ENCODE peak calls at places on chromosomes 3 and 15, in seven cellular contexts. One of them, this sample, is unnamed.

GRCh38 chr15:66165856-66166255 is 87.7 kb downstream of the MEGF11 start:
- DNase-seq in IMR-90: no peak
- DNase-seq in mesendoderm: peak
- DNase-seq in neuronal stem cell: no peak
- DNase-seq in H9: no peak
- DNase-seq in mesenchymal stem cell: no peak
- DNase-seq in H1: no peak
- DNase-seq in this sample: no peak

GRCh38 chr3:188796122-188796631 is 375.6 kb upstream of the TPRG1 start:
- DNase-seq in IMR-90: peak
- DNase-seq in mesendoderm: no peak
- DNase-seq in neuronal stem cell: no peak
- DNase-seq in H9: no peak
- DNase-seq in mesenchymal stem cell: peak
- DNase-seq in H1: no peak
- DNase-seq in this sample: peak

GRCh38 chr15:76335851-76336253 is 721 bp upstream of the ISL2 start:
- DNase-seq in IMR-90: no peak
- DNase-seq in mesendoderm: peak
- DNase-seq in neuronal stem cell: no peak
- DNase-seq in H9: peak
- DNase-seq in mesenchymal stem cell: peak
- DNase-seq in H1: no peak
- DNase-seq in this sample: no peak

GRCh38 chr3:33525232-33525631 is 85.0 kb upstream of the UBP1 start:
- DNase-seq in IMR-90: no peak
- DNase-seq in mesendoderm: peak
- DNase-seq in neuronal stem cell: no peak
- DNase-seq in H9: no peak
- DNase-seq in mesenchymal stem cell: no peak
- DNase-seq in H1: no peak
- DNase-seq in this sample: no peak

GRCh38 chr3:156675744-156676466 is 1.5 kb downstream of the TIPARP start:
- DNase-seq in IMR-90: peak
- DNase-seq in mesendoderm: peak
- DNase-seq in neuronal stem cell: no peak
- DNase-seq in H9: no peak
- DNase-seq in mesenchymal stem cell: peak
- DNase-seq in H1: no peak
- DNase-seq in this sample: peak

GRCh38 chr15:101277038-101277822 is at the start of gene SELENOS:
- DNase-seq in IMR-90: peak
- DNase-seq in mesendoderm: peak
- DNase-seq in neuronal stem cell: peak
- DNase-seq in H9: peak
- DNase-seq in mesenchymal stem cell: peak
- DNase-seq in H1: no peak
- DNase-seq in this sample: peak

GRCh38 chr15:59436774-59437472 is 1.1 kb upstream of the FAM81A start:
- DNase-seq in IMR-90: no peak
- DNase-seq in mesendoderm: no peak
- DNase-seq in neuronal stem cell: no peak
- DNase-seq in H9: no peak
- DNase-seq in mesenchymal stem cell: peak
- DNase-seq in H1: no peak
- DNase-seq in this sample: no peak

GRCh38 chr15:41332788-41333527 is at the start of gene NUSAP1:
- DNase-seq in IMR-90: no peak
- DNase-seq in mesendoderm: no peak
- DNase-seq in neuronal stem cell: no peak
- DNase-seq in H9: no peak
- DNase-seq in mesenchymal stem cell: no peak
- DNase-seq in H1: no peak
- DNase-seq in this sample: no peak

GRCh38 chr15:74311734-74312444 is 55.6 kb downstream of the CYP11A1 start:
- DNase-seq in IMR-90: peak
- DNase-seq in mesendoderm: peak
- DNase-seq in neuronal stem cell: no peak
- DNase-seq in H9: peak
- DNase-seq in mesenchymal stem cell: peak
- DNase-seq in H1: no peak
- DNase-seq in this sample: peak

GRCh38 chr3:17557749-17558463 is 184.5 kb downstream of the TBC1D5 start:
- DNase-seq in IMR-90: no peak
- DNase-seq in mesendoderm: no peak
- DNase-seq in neuronal stem cell: no peak
- DNase-seq in H9: no peak
- DNase-seq in mesenchymal stem cell: no peak
- DNase-seq in H1: no peak
- DNase-seq in this sample: no peak

GRCh38 chr3:154427685-154428291 is 2.2 kb downstream of the GPR149 start:
- DNase-seq in IMR-90: no peak
- DNase-seq in mesendoderm: peak
- DNase-seq in neuronal stem cell: peak
- DNase-seq in H9: peak
- DNase-seq in mesenchymal stem cell: no peak
- DNase-seq in H1: no peak
- DNase-seq in this sample: no peak

GRCh38 chr3:144085964-144086363 is 114.3 kb downstream of the DIPK2A start:
- DNase-seq in IMR-90: peak
- DNase-seq in mesendoderm: no peak
- DNase-seq in neuronal stem cell: no peak
- DNase-seq in H9: no peak
- DNase-seq in mesenchymal stem cell: peak
- DNase-seq in H1: no peak
- DNase-seq in this sample: peak

DNA sequence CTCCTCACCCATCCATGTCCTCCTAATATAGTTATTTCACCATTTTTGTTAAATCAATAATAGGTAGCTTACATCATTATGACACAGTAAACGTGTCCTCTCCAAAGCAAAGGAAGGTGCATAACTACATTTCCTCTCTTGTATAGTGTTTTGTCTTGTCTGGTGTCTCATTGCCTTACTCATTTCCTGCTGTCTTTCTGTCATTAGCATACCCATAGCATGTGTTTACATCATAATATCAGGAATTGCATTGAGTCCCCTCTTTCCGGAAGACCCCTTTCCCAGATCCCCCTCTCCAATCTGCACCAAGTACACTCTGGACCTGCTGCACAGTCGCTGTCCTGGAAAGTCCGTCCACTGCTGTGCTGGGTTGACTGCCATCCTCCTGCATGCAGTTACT is 47.9 kb downstream of the SOX14 start:
- DNase-seq in IMR-90: no peak
- DNase-seq in mesendoderm: no peak
- DNase-seq in neuronal stem cell: no peak
- DNase-seq in H9: no peak
- DNase-seq in mesenchymal stem cell: no peak
- DNase-seq in H1: no peak
- DNase-seq in this sample: no peak
- H3K23ac ChIP-seq in IMR-90: no peak
- H3K23ac ChIP-seq in mesendoderm: no peak
- H3K23ac ChIP-seq in neuronal stem cell: no peak
- H3K23ac ChIP-seq in H9: no peak
- H3K23ac ChIP-seq in mesenchymal stem cell: no peak
- H3K23ac ChIP-seq in H1: no peak
- H3K23ac ChIP-seq in this sample: no peak

DNA sequence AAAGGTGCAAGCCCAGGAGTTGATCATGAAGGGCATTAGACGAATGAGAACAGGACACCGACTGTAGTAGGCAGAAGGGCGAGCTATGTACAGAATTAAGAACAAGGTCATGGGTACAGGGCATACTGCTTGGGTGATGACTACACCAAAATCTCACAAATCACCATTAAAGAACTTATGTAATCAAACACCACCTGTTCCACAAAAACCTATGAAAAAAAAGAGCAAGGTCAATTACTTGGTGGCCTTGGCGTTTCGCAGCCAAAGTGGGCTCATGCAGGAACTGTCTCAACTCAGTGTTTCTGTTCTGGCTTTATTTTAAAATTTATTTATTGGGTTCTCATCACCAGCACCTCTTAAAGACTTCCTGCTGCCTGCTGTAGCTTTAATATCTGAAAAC is 2.1 kb downstream of the KAT2B start:
- DNase-seq in IMR-90: no peak
- DNase-seq in mesendoderm: no peak
- DNase-seq in neuronal stem cell: no peak
- DNase-seq in H9: no peak
- DNase-seq in mesenchymal stem cell: no peak
- DNase-seq in H1: no peak
- DNase-seq in this sample: no peak
- H2AK5ac ChIP-seq in IMR-90: no peak
- H2AK5ac ChIP-seq in mesendoderm: no peak
- H2AK5ac ChIP-seq in neuronal stem cell: no peak
- H2AK5ac ChIP-seq in H9: no peak
- H2AK5ac ChIP-seq in mesenchymal stem cell: no peak
- H2AK5ac ChIP-seq in H1: no peak
- H2AK5ac ChIP-seq in this sample: no peak

DNA sequence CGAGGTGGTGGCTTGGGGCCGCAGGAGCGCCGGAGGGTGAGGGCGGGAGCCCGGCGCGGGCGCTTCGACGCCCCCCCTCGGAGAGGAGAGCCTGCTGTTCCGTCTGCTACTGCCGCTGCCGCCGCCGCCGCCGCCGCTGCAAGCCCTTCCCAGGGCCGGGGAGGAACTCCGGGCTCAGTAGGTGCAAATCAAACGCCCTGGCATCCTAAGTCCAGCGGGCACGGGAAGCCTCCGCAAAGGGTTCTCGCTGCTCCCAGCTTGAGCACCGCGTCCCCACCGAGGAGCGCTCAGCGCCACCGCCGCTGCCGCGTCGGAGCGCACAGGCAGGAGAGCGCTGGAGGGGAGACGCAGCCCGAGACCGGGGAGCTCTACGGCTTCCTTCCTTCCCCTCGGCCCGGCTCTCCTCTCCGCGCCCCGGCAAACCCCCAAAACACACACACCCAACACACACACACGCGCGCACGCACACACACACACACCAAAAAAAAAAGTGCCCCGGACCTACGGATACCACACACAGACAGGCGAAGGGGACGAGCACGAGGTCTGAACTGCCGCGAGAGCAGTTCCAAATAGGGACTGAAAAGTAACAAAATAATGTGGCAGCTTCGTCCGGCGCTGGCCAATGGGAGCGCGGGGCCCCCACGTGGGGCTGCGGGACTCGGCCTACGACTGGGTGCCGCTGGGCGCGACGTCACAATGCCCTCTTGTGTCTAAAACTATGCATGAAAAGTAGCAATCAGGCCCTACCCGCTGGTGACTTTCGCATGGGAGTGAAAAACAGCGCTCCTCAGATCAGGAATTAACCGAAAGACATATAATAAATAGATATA is at the start of gene TLE3:
- DNase-seq in IMR-90: peak
- DNase-seq in mesendoderm: peak
- DNase-seq in neuronal stem cell: peak
- DNase-seq in H9: peak
- DNase-seq in mesenchymal stem cell: peak
- DNase-seq in H1: peak
- DNase-seq in this sample: peak
- H3K23ac ChIP-seq in IMR-90: peak
- H3K23ac ChIP-seq in mesendoderm: peak
- H3K23ac ChIP-seq in neuronal stem cell: peak
- H3K23ac ChIP-seq in H9: no peak
- H3K23ac ChIP-seq in mesenchymal stem cell: peak
- H3K23ac ChIP-seq in H1: no peak
- H3K23ac ChIP-seq in this sample: no peak

GRCh38 chr15:93270937-93271472 is 182.0 kb upstream of the RGMA start:
- DNase-seq in IMR-90: no peak
- DNase-seq in mesendoderm: no peak
- DNase-seq in neuronal stem cell: no peak
- DNase-seq in H9: no peak
- DNase-seq in mesenchymal stem cell: no peak
- DNase-seq in H1: no peak
- DNase-seq in this sample: no peak

GRCh38 chr15:93266291-93266690 is 177.3 kb upstream of the RGMA start:
- DNase-seq in IMR-90: no peak
- DNase-seq in mesendoderm: no peak
- DNase-seq in neuronal stem cell: no peak
- DNase-seq in H9: no peak
- DNase-seq in mesenchymal stem cell: no peak
- DNase-seq in H1: no peak
- DNase-seq in this sample: no peak

GRCh38 chr15:93274276-93274675 is 185.3 kb upstream of the RGMA start:
- DNase-seq in IMR-90: no peak
- DNase-seq in mesendoderm: peak
- DNase-seq in neuronal stem cell: no peak
- DNase-seq in H9: no peak
- DNase-seq in mesenchymal stem cell: no peak
- DNase-seq in H1: no peak
- DNase-seq in this sample: no peak

DNA sequence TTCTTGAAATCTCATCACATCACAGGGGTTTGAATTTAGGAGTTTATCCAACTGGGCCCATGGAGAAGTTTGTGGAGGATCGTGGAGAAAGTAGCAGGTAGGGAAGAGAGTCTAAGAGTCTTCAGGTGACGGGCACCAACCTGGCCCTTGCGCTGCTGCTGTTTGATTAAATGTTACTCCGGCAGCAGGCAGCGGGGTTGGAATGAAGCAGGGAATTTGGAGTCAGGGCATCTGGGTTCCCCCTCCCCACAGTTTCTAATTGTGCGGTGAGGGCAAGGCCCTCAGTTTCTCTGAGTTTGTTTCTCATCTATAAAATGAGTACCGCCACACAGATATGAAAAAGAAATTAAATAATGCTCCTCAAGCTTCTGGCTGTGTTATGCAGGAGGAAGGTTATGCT is 182.9 kb upstream of the RGMA start:
- DNase-seq in IMR-90: no peak
- DNase-seq in mesendoderm: no peak
- DNase-seq in neuronal stem cell: no peak
- DNase-seq in H9: no peak
- DNase-seq in mesenchymal stem cell: no peak
- DNase-seq in H1: no peak
- DNase-seq in this sample: no peak
- H2AK5ac ChIP-seq in IMR-90: no peak
- H2AK5ac ChIP-seq in mesendoderm: no peak
- H2AK5ac ChIP-seq in neuronal stem cell: no peak
- H2AK5ac ChIP-seq in H9: no peak
- H2AK5ac ChIP-seq in mesenchymal stem cell: no peak
- H2AK5ac ChIP-seq in H1: no peak
- H2AK5ac ChIP-seq in this sample: no peak

DNA sequence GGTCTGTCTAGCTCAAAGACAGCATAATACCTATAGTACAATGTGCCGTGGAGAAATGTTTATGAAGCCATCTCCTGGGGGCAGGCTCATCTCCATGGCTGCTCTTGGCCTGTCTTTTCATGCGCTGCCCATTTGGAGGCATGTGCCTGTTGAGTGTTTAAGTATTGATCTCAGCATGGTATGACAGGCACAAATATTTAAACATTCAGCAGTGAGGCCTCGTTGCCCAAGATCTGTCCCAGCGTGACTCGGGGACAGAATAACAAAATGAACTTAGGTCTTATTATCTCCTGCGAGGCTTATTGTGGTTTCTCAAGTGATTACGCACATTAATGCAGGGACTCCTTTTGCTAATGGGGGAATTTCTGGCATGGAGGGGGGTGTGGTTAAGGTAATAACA is 4.5 kb upstream of the SLC6A1 start:
- DNase-seq in IMR-90: no peak
- DNase-seq in mesendoderm: no peak
- DNase-seq in neuronal stem cell: no peak
- DNase-seq in H9: no peak
- DNase-seq in mesenchymal stem cell: no peak
- DNase-seq in H1: no peak
- DNase-seq in this sample: no peak
- H3K23ac ChIP-seq in IMR-90: no peak
- H3K23ac ChIP-seq in mesendoderm: no peak
- H3K23ac ChIP-seq in neuronal stem cell: no peak
- H3K23ac ChIP-seq in H9: no peak
- H3K23ac ChIP-seq in mesenchymal stem cell: no peak
- H3K23ac ChIP-seq in H1: no peak
- H3K23ac ChIP-seq in this sample: no peak

GRCh38 chr3:85259748-85260147 is 301.0 kb downstream of the CADM2 start:
- DNase-seq in IMR-90: peak
- DNase-seq in mesendoderm: no peak
- DNase-seq in neuronal stem cell: no peak
- DNase-seq in H9: no peak
- DNase-seq in mesenchymal stem cell: no peak
- DNase-seq in H1: no peak
- DNase-seq in this sample: no peak
- H2AK5ac ChIP-seq in IMR-90: no peak
- H2AK5ac ChIP-seq in mesendoderm: no peak
- H2AK5ac ChIP-seq in neuronal stem cell: no peak
- H2AK5ac ChIP-seq in H9: no peak
- H2AK5ac ChIP-seq in mesenchymal stem cell: no peak
- H2AK5ac ChIP-seq in H1: no peak
- H2AK5ac ChIP-seq in this sample: no peak

This sample was measured in trophoblast cell.